ENCODE peak calls at places on chromosomes 7 and 10, in nine cellular contexts. R, L, P, T, W, I, D, F and B are unnamed samples.

GRCh38 chr10:88385601-88386203 is 197.4 kb downstream of the RNLS start:
- DNase-seq in R (peak), L (peak), P (peak), T (peak), W (no peak), I (no peak), D (peak), F (peak), B (peak)

GRCh38 chr10:83961620-83962019 is 177.7 kb upstream of the GHITM start:
- DNase-seq in R (no peak), L (no peak), P (no peak), T (no peak), W (no peak), I (no peak), D (no peak), F (no peak), B (no peak)

GRCh38 chr7:116218051-116218645 is 7.8 kb downstream of the TES start:
- DNase-seq in R (no peak), L (no peak), P (no peak), T (no peak), W (no peak), I (peak), D (no peak), F (no peak), B (no peak)

GRCh38 chr7:92614586-92615237 is 24.5 kb upstream of the FAM133B start:
- DNase-seq in R (no peak), L (no peak), P (no peak), T (no peak), W (no peak), I (peak), D (no peak), F (no peak), B (no peak)

GRCh38 chr10:122864901-122865300 is 14.5 kb downstream of the FAM24B start:
- DNase-seq in R (no peak), L (no peak), P (no peak), T (no peak), W (no peak), I (peak), D (no peak), F (peak), B (no peak)

GRCh38 chr10:6504296-6504695 is 75.8 kb downstream of the PRKCQ start:
- DNase-seq in R (no peak), L (no peak), P (no peak), T (no peak), W (no peak), I (no peak), D (no peak), F (no peak), B (no peak)

GRCh38 chr10:118908487-118909280 is 120.8 kb upstream of the NANOS1 start:
- DNase-seq in R (no peak), L (no peak), P (no peak), T (peak), W (no peak), I (no peak), D (no peak), F (no peak), B (no peak)

GRCh38 chr7:69619619-69620018 is 21.3 kb downstream of the AUTS2 start:
- DNase-seq in R (no peak), L (no peak), P (no peak), T (no peak), W (no peak), I (no peak), D (no peak), F (no peak), B (no peak)

GRCh38 chr7:73702226-73702625 is 17.2 kb downstream of the STX1A start:
- DNase-seq in R (no peak), L (no peak), P (peak), T (no peak), W (no peak), I (no peak), D (no peak), F (no peak), B (no peak)

GRCh38 chr10:1578392-1579140 is 158.8 kb downstream of the ADARB2 start:
- DNase-seq in R (no peak), L (no peak), P (no peak), T (no peak), W (no peak), I (no peak), D (no peak), F (no peak), B (no peak)

GRCh38 chr10:7666253-7667023 is at the start of gene ITIH5:
- DNase-seq in R (peak), L (peak), P (no peak), T (no peak), W (peak), I (no peak), D (no peak), F (no peak), B (no peak)

GRCh38 chr10:29377333-29377961 is 88.6 kb downstream of the LYZL1 start:
- DNase-seq in R (no peak), L (no peak), P (no peak), T (no peak), W (no peak), I (peak), D (no peak), F (no peak), B (no peak)

GRCh38 chr10:84762754-84763394 is 434.5 kb downstream of the CCSER2 start:
- DNase-seq in R (no peak), L (no peak), P (no peak), T (no peak), W (no peak), I (no peak), D (no peak), F (peak), B (no peak)

GRCh38 chr10:77522268-77522809 is 115.3 kb downstream of the KCNMA1 start:
- DNase-seq in R (no peak), L (no peak), P (no peak), T (no peak), W (no peak), I (no peak), D (no peak), F (no peak), B (no peak)

GRCh38 chr7:63900394-63901203 is 98.0 kb upstream of the ZNF722 start:
- DNase-seq in R (peak), L (peak), P (peak), T (peak), W (peak), I (no peak), D (peak), F (no peak), B (peak)

GRCh38 chr10:48634198-48634983 is 29.5 kb upstream of the ARHGAP22 start:
- DNase-seq in R (no peak), L (peak), P (peak), T (peak), W (no peak), I (peak), D (no peak), F (no peak), B (peak)

GRCh38 chr7:4797858-4798705 is 22.7 kb downstream of the AP5Z1 start:
- DNase-seq in R (peak), L (peak), P (no peak), T (peak), W (no peak), I (peak), D (no peak), F (no peak), B (peak)

GRCh38 chr10:61330669-61331068 is 122.5 kb downstream of the TMEM26 start:
- DNase-seq in R (no peak), L (no peak), P (no peak), T (no peak), W (no peak), I (no peak), D (no peak), F (no peak), B (no peak)

GRCh38 chr7:73906874-73907273 is 45.9 kb downstream of the TMEM270 start:
- DNase-seq in R (no peak), L (peak), P (no peak), T (no peak), W (peak), I (no peak), D (no peak), F (no peak), B (no peak)

GRCh38 chr10:45444976-45445898 is 71.2 kb downstream of the ALOX5 start:
- DNase-seq in R (no peak), L (no peak), P (no peak), T (no peak), W (no peak), I (no peak), D (no peak), F (no peak), B (no peak)

GRCh38 chr10:124678566-124679240 is 65.5 kb downstream of the FAM53B start:
- DNase-seq in R (no peak), L (no peak), P (no peak), T (no peak), W (no peak), I (no peak), D (no peak), F (no peak), B (peak)

GRCh38 chr7:20744913-20745587 is 41.6 kb downstream of the SP8 start:
- DNase-seq in R (no peak), L (no peak), P (no peak), T (no peak), W (no peak), I (no peak), D (no peak), F (no peak), B (no peak)

GRCh38 chr7:98562336-98563182 is 54.5 kb upstream of the NPTX2 start:
- DNase-seq in R (no peak), L (no peak), P (no peak), T (no peak), W (no peak), I (no peak), D (no peak), F (no peak), B (no peak)

GRCh38 chr10:19302117-19302516 is 253.5 kb downstream of the MALRD1 start:
- DNase-seq in R (no peak), L (no peak), P (no peak), T (no peak), W (no peak), I (peak), D (no peak), F (no peak), B (no peak)

GRCh38 chr7:141335164-141335563 is 216.0 kb upstream of the AGK start:
- DNase-seq in R (no peak), L (no peak), P (no peak), T (no peak), W (no peak), I (no peak), D (no peak), F (no peak), B (no peak)

GRCh38 chr7:135743907-135744789 is 4.5 kb downstream of the FAM180A start:
- DNase-seq in R (no peak), L (no peak), P (no peak), T (no peak), W (no peak), I (peak), D (no peak), F (no peak), B (no peak)

GRCh38 chr7:77348371-77348813 is 67.8 kb downstream of the GSAP start:
- DNase-seq in R (peak), L (no peak), P (no peak), T (no peak), W (no peak), I (peak), D (peak), F (peak), B (no peak)

GRCh38 chr7:138603549-138604324 is 97.4 kb downstream of the SVOPL start:
- DNase-seq in R (no peak), L (no peak), P (no peak), T (no peak), W (no peak), I (no peak), D (no peak), F (no peak), B (no peak)

GRCh38 chr10:111482621-111483216 is 405.9 kb downstream of the ADRA2A start:
- DNase-seq in R (no peak), L (no peak), P (no peak), T (no peak), W (no peak), I (no peak), D (no peak), F (no peak), B (no peak)

DNA sequence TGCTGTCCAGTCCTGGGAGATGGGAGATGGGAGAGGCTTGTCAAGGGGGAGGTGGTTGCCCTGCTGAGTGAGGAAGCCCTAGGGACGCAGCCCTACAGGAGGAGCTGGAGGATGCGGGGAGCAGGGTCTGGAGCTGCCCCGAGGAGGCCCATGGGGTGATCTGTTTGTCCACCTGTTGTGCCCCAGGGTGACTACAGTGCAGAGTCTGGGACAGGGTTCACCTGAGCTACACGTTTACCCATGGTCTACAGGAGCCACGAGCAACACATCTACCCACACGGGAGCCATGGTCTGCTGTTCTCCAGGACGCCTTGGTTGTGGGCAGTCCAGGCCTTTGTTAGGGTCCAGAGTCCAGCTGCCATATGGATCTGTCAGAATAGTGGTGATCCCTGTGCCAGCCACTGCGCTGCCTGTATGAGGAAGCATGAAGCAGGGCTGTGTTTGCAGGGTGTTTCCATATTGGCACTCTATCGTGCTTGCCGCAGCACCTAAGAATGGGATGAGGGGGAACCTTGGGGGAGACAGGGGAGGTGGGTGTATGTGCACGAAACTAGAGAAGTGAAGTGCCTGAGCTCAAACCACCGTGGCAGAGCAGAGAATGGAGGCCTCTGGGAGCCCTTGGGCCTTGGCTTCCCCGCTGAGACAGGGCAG is 23.7 kb downstream of the ZNF775 start:
- DNase-seq in R (no peak), L (peak), P (no peak), T (peak), W (no peak), I (no peak), D (no peak), F (no peak), B (peak)
- TF ChIP-seq POLR2A in R (no peak), L (no peak), P (no peak), T (peak), W (no peak), I (no peak), D (no peak), F (no peak), B (no peak)

GRCh38 chr7:43758029-43758860 is at the start of gene BLVRA:
- DNase-seq in R (peak), L (peak), P (peak), T (peak), W (peak), I (peak), D (peak), F (peak), B (peak)
- TF ChIP-seq POLR2A in R (no peak), L (no peak), P (no peak), T (no peak), W (peak), I (no peak), D (peak), F (peak), B (no peak)

DNA sequence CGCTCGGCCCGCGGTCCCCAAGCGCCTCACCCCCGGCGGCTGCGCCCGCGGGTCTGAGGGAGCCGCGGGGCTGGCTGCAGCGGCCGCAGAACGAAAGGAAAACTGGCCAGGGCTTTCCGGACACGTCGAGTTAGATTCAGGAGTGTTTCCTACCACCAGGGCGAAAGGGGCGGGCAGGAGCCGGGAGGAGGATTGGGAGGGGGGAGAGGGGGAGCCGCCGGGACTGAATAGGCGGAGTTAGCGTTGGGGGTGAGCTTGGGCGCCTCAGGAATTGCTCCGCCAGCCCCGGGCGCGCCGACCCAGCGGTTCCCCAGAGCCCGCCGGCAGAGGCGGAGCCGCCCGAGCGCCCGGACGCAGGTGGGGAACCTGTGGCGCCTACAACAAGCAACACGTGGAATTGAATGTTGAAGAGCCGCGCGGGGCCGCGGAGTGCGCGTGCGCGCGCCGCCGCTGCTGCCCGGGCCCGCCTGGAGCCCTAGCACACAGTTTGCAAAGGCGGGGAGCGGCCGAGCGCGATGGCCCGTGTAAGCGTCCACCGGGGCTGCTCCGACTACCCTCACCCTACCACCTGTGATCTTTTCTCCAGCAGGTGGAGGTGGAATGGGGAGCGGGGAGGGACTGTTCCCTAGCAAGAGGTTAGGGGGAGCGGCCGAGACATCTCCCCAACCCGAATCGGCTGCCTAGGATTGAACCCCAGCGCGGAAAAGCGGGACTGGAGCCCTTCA is at the start of gene CADPS2:
- DNase-seq in R (peak), L (peak), P (peak), T (peak), W (peak), I (peak), D (peak), F (peak), B (peak)
- TF ChIP-seq POLR2A in R (peak), L (no peak), P (peak), T (peak), W (peak), I (no peak), D (peak), F (peak), B (peak)

GRCh38 chr10:69453759-69454158 is 2.5 kb downstream of the TSPAN15 start:
- DNase-seq in R (no peak), L (no peak), P (no peak), T (no peak), W (peak), I (no peak), D (no peak), F (no peak), B (no peak)

GRCh38 chr10:69451209-69451783 is at the start of gene TSPAN15:
- DNase-seq in R (peak), L (peak), P (peak), T (peak), W (peak), I (peak), D (peak), F (peak), B (peak)

GRCh38 chr10:69452676-69453415 is 1.6 kb downstream of the TSPAN15 start:
- DNase-seq in R (no peak), L (no peak), P (no peak), T (no peak), W (peak), I (no peak), D (no peak), F (no peak), B (no peak)

GRCh38 chr10:69449841-69450240 is 1.4 kb upstream of the TSPAN15 start:
- DNase-seq in R (no peak), L (no peak), P (peak), T (peak), W (peak), I (peak), D (peak), F (peak), B (peak)

DNA sequence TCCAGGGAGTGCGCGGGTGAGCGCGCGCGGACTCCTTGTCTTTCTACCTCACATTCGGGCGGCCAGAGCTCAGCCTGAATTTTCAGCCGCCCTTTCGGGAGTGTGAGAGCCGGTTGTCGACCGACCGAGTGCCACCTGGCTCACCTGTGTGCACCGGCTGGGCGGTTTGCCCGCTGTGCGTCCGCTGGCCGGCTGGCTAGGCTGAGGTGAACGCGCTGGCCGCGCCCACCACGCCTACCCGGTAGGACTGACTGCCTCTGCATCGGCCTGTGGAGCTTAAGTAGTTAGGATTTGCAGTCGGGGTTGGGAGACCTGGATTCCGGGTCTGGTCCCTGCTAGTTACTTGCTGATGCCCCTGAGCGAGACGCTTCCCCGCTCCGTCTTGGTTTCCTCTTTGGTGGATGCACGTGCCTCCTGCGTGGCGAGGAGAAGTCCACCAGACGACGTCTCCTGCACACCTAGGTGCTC is 553 bp downstream of the TSPAN15 start:
- DNase-seq in R (no peak), L (no peak), P (peak), T (peak), W (peak), I (no peak), D (no peak), F (no peak), B (peak)
- TF ChIP-seq POLR2A in R (no peak), L (no peak), P (no peak), T (peak), W (no peak), I (no peak), D (no peak), F (no peak), B (peak)

DNA sequence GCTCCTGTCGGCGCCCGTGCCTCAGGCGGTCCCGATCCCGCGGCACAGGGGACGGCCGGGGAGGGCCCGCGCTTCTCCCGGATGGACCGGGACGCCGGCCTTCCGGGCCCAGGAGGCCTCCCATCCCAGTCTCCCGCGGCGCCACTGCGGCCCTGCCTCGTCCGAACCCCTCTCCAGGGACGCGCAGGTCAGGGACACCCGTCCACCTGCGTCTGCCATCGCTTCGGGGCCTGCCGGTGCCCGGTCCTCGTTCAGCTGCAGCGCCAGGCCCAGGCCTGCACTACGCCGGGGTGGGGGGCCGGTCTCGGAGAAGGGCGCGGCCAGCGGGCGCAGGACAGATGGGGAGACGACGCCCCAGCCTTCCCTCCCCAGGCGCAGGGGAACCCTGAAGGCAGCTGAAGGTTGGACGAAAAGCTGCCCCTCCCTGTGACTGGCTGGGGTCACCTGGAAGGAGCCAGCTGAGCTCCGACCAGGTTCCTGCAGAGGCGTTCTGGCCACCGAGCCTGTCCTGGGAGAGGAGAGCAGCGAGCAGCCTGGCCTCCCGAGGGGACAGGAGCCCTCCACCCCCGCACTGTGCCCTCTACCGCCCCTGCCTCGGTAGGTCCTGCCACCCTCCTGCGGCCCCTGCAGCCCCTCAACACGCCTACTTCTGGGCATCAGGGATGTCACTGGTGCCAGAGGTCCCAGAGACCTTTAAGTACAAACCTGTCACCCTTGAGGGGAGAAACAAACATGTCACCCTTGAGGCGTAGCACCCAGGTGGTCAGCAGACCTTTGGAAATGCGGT is 84.3 kb downstream of the LANCL2 start:
- DNase-seq in R (no peak), L (no peak), P (no peak), T (no peak), W (no peak), I (no peak), D (no peak), F (no peak), B (no peak)
- TF ChIP-seq POLR2A in R (no peak), L (no peak), P (no peak), T (no peak), W (no peak), I (no peak), D (no peak), F (no peak), B (no peak)

GRCh38 chr7:2738110-2738509 is 50.1 kb downstream of the AMZ1 start:
- DNase-seq in R (peak), L (no peak), P (no peak), T (peak), W (no peak), I (no peak), D (peak), F (no peak), B (no peak)
- TF ChIP-seq POLR2A in R (no peak), L (no peak), P (peak), T (peak), W (no peak), I (no peak), D (no peak), F (no peak), B (no peak)

GRCh38 chr7:36152756-36153570 is at the start of gene EEPD1:
- DNase-seq in R (peak), L (peak), P (peak), T (peak), W (peak), I (peak), D (peak), F (peak), B (peak)
- TF ChIP-seq POLR2A in R (peak), L (no peak), P (no peak), T (peak), W (peak), I (no peak), D (peak), F (peak), B (peak)

GRCh38 chr7:90346326-90347125 is at the start of gene GTPBP10:
- DNase-seq in R (peak), L (peak), P (peak), T (peak), W (peak), I (peak), D (peak), F (peak), B (peak)
- TF ChIP-seq POLR2A in R (peak), L (no peak), P (peak), T (peak), W (peak), I (peak), D (peak), F (peak), B (peak)

GRCh38 chr10:102776779-102777417 is 33.1 kb downstream of the WBP1L start:
- DNase-seq in R (peak), L (peak), P (peak), T (peak), W (peak), I (peak), D (peak), F (peak), B (no peak)
- TF ChIP-seq POLR2A in R (peak), L (no peak), P (peak), T (peak), W (peak), I (peak), D (peak), F (no peak), B (peak)